ENCODE peak calls at places on chromosomes 7 and 10, in six cellular contexts. U, I, T, K, D and Q are unnamed samples.

GRCh38 chr10:31146496-31147219 is 115.0 kb upstream of the ZNF438 start:
- DNase-seq in I (no peak), U (no peak), K (no peak), D (no peak), T (no peak), Q (peak)

GRCh38 chr10:44959243-44960097 is at the start of gene RASSF4:
- DNase-seq in I (peak), U (no peak), K (no peak), T (peak), D (peak), Q (peak)

GRCh38 chr10:89371987-89372386 is 5.9 kb upstream of the IFIT1B start:
- DNase-seq in U (no peak), T (no peak), K (no peak), D (no peak), I (no peak), Q (no peak)

GRCh38 chr10:132164801-132165278 is 21.9 kb upstream of the DPYSL4 start:
- DNase-seq in D (peak), K (no peak), U (no peak), T (peak), I (no peak), Q (no peak)

GRCh38 chr7:13742719-13743640 is 246.5 kb downstream of the ETV1 start:
- DNase-seq in U (no peak), K (no peak), T (peak), D (peak), I (peak), Q (no peak)

GRCh38 chr10:113997428-113997827 is 46.2 kb upstream of the ADRB1 start:
- DNase-seq in I (no peak), K (no peak), U (no peak), D (peak), T (no peak), Q (peak)

GRCh38 chr10:50470798-50471582 is 152.8 kb downstream of the SGMS1 start:
- DNase-seq in T (no peak), D (no peak), U (no peak), K (no peak), I (no peak), Q (no peak)

GRCh38 chr10:27804136-27804535 is 58.5 kb upstream of the MKX start:
- DNase-seq in K (no peak), D (no peak), I (no peak), T (no peak), U (no peak), Q (no peak)

GRCh38 chr10:71088054-71088453 is 124.3 kb upstream of the UNC5B start:
- DNase-seq in K (no peak), D (no peak), U (no peak), I (no peak), T (peak), Q (peak)

GRCh38 chr7:69906309-69906995 is 308.2 kb downstream of the AUTS2 start:
- DNase-seq in U (no peak), D (no peak), K (peak), I (no peak), T (no peak), Q (no peak)

GRCh38 chr7:125511310-125511709 is 581.7 kb upstream of the POT1 start:
- DNase-seq in U (no peak), T (no peak), I (no peak), D (no peak), K (no peak), Q (no peak)

GRCh38 chr10:85847085-85847484 is 519.5 kb downstream of the GRID1 start:
- DNase-seq in I (no peak), U (no peak), T (no peak), D (no peak), K (no peak), Q (no peak)

GRCh38 chr10:105974803-105975456 is 1189.6 kb downstream of the SORCS1 start:
- DNase-seq in D (no peak), I (no peak), T (peak), U (no peak), K (no peak), Q (peak)

GRCh38 chr7:5614579-5614978 is 166.9 kb downstream of the RNF216 start:
- DNase-seq in K (no peak), T (no peak), D (no peak), U (no peak), I (peak), Q (no peak)

GRCh38 chr10:71835671-71836593 is 15.1 kb downstream of the PSAP start:
- DNase-seq in I (peak), T (peak), D (peak), K (peak), U (no peak), Q (peak)

GRCh38 chr10:124280916-124281315 is 137.8 kb downstream of the OAT start:
- DNase-seq in D (no peak), U (no peak), T (no peak), I (no peak), K (no peak), Q (peak)

GRCh38 chr10:119783665-119784027 is 57.8 kb downstream of the INPP5F start:
- DNase-seq in I (no peak), U (no peak), K (no peak), T (no peak), D (no peak), Q (no peak)

GRCh38 chr7:74312418-74313021 is 23.3 kb downstream of the CLIP2 start:
- DNase-seq in I (peak), D (no peak), T (no peak), U (no peak), K (no peak), Q (no peak)

GRCh38 chr7:108347616-108348015 is 108.6 kb downstream of the NRCAM start:
- DNase-seq in D (no peak), T (no peak), U (peak), K (no peak), I (no peak), Q (no peak)

GRCh38 chr10:132679217-132679595 is 106.7 kb downstream of the NKX6-2 start:
- DNase-seq in T (no peak), K (no peak), U (no peak), D (no peak), I (no peak), Q (peak)

GRCh38 chr7:47783456-47784240 is 164.6 kb downstream of the PKD1L1 start:
- DNase-seq in D (no peak), K (no peak), U (no peak), T (no peak), I (no peak), Q (peak)

GRCh38 chr10:24574161-24574560 is 149.5 kb downstream of the ARHGAP21 start:
- DNase-seq in K (no peak), U (no peak), I (no peak), T (no peak), D (no peak), Q (no peak)
- TF ChIP-seq EP300 in K (no peak), U (no peak), I (no peak), T (no peak), D (no peak), Q (no peak)

DNA sequence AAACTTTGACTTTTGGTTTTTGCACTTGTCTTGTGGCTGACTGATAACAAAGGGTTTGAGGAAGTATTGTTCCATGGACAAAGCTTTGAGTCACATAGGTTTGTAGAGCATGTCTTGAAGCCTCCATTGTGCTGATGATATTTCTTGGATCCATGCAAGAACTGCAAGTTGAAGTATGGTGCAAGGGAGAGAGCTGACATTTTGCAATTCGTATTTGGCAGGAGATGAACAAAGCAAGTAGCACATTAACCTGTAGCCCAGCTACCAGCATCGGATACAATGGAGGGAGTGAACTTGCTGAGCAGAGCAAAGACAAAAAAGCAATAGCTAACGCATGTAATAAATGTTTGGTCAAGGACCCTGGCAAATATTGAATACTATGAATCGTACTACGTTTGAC is 23.4 kb downstream of the MGAM2 start:
- DNase-seq in T (no peak), D (peak), K (no peak), I (no peak), U (no peak), Q (no peak)
- TF ChIP-seq POLR2AphosphoS5 in T (no peak), D (no peak), K (no peak), I (no peak), U (no peak), Q (no peak)

GRCh38 chr7:103297837-103298179 is 573 bp downstream of the PMPCB start:
- DNase-seq in I (no peak), T (no peak), U (no peak), D (no peak), K (no peak), Q (no peak)

GRCh38 chr7:103293526-103293925 is 3.7 kb upstream of the PMPCB start:
- DNase-seq in T (no peak), I (no peak), D (no peak), K (no peak), U (no peak), Q (no peak)

GRCh38 chr7:103299660-103300059 is 2.4 kb downstream of the PMPCB start:
- DNase-seq in U (no peak), T (no peak), D (no peak), I (no peak), K (no peak), Q (no peak)

DNA sequence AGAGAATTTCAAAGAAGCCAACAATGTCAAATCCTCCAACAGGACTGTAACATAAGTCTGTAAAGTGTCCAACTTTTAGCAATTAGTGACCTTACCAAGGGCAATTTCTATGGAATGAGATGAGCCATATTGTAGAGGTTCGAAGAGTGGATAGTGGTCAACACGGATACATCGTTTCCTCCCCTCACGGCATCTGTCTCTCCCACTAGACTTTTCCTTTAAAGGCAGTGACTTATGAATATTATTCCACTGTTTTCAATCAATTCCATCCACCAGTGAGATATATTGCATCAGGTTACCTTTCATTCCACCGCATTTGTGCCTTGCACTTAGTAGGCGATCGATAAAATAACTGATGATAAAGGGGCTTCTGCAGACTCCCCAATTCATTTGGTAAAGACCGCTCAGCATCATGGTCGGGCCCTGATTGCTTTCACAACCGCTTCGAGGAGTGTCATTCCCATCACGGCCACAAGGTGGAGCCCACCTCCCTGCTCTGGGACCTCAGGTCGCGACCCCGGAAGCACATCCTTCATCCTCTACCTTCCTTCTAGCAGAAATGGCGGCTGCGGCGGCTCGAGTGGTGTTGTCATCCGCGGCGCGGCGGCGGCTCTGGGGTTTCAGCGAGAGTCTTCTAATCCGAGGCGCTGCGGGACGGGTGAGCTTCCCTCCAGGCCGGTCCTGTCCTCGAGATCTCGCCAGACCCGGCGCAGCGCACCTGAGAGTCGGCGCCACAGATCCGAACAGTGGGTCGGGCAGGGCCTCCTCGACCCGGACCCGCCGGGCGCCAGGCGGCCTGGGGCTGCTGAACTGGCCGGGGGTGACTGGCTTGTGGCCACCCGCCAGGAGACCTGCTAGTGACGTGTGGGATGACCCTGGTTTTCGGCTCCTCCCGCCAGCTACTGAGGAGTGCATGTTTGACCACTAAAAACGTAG is at the start of gene PMPCB:
- DNase-seq in U (peak), I (peak), D (peak), K (peak), T (peak), Q (peak)
- TF ChIP-seq EP300 in U (no peak), I (no peak), D (no peak), K (no peak), T (no peak), Q (no peak)

GRCh38 chr10:4820804-4821401 is 5.1 kb upstream of the AKR1E2 start:
- DNase-seq in I (no peak), T (no peak), D (no peak), U (no peak), K (no peak), Q (no peak)

GRCh38 chr10:4819707-4820106 is 6.3 kb upstream of the AKR1E2 start:
- DNase-seq in D (no peak), U (no peak), K (no peak), T (no peak), I (no peak), Q (no peak)

GRCh38 chr10:4824791-4825310 is 1.2 kb upstream of the AKR1E2 start:
- DNase-seq in U (no peak), D (no peak), K (no peak), I (no peak), T (no peak), Q (no peak)

GRCh38 chr10:4819067-4819466 is 6.9 kb upstream of the AKR1E2 start:
- DNase-seq in I (no peak), T (no peak), U (no peak), D (no peak), K (no peak), Q (no peak)

GRCh38 chr10:4822208-4822607 is 3.8 kb upstream of the AKR1E2 start:
- DNase-seq in T (no peak), I (no peak), K (no peak), U (no peak), D (no peak), Q (no peak)
- TF ChIP-seq POLR2AphosphoS5 in T (no peak), I (no peak), K (no peak), U (no peak), D (no peak), Q (no peak)